ENCODE peak calls at places on chromosomes 1 and 21, in four cellular contexts. B, N, D and E are unnamed samples.

GRCh38 chr1:5911871-5912271 is 80.4 kb downstream of the NPHP4 start:
- DNase-seq in B (no peak), N (no peak), D (no peak), E (peak)

GRCh38 chr1:23759277-23759676 is 16.0 kb downstream of the ELOA start:
- DNase-seq in B (no peak), N (peak), D (no peak), E (no peak)

GRCh38 chr1:225596152-225596551 is 56.8 kb downstream of the ENAH start:
- DNase-seq in B (no peak), N (no peak), D (no peak), E (no peak)

GRCh38 chr1:178196631-178197030 is 102.7 kb downstream of the RASAL2 start:
- DNase-seq in B (no peak), N (no peak), D (no peak), E (no peak)

GRCh38 chr1:206898089-206898908 is 1.1 kb downstream of the IL24 start:
- DNase-seq in B (no peak), N (no peak), D (no peak), E (peak)

GRCh38 chr21:32298148-32298559 is 501 bp upstream of the MRAP start:
- DNase-seq in B (no peak), N (no peak), D (no peak), E (no peak)

GRCh38 chr1:92030701-92031107 is 919 bp downstream of the EPHX4 start:
- DNase-seq in B (no peak), N (no peak), D (no peak), E (no peak)

GRCh38 chr1:152386940-152387339 is 27.1 kb downstream of the CRNN start:
- DNase-seq in B (no peak), N (no peak), D (no peak), E (no peak)

GRCh38 chr1:243394610-243395490 is 139.0 kb downstream of the SDCCAG8 start:
- DNase-seq in B (no peak), N (no peak), D (no peak), E (no peak)

GRCh38 chr1:111628153-111628552 is 8.6 kb downstream of the RAP1A start:
- DNase-seq in B (no peak), N (no peak), D (no peak), E (no peak)

GRCh38 chr1:95117207-95118018 is at the start of gene TLCD4:
- DNase-seq in B (no peak), N (peak), D (peak), E (peak)

GRCh38 chr1:156939786-156940334 is 19.4 kb downstream of the LRRC71 start:
- DNase-seq in B (no peak), N (no peak), D (no peak), E (no peak)

GRCh38 chr1:50967416-50968020 is 2.5 kb upstream of the CDKN2C start:
- DNase-seq in B (no peak), N (no peak), D (no peak), E (no peak)

GRCh38 chr1:46246548-46247432 is 773 bp upstream of the RAD54L start:
- DNase-seq in B (peak), N (no peak), D (no peak), E (peak)

GRCh38 chr1:33161061-33161681 is 20.7 kb downstream of the TRIM62 start:
- DNase-seq in B (no peak), N (peak), D (no peak), E (peak)

GRCh38 chr1:145747398-145748247 is 28.3 kb downstream of the CD160 start:
- DNase-seq in B (no peak), N (no peak), D (no peak), E (no peak)

GRCh38 chr1:34690269-34690668 is 64.6 kb upstream of the GJB5 start:
- DNase-seq in B (no peak), N (no peak), D (no peak), E (no peak)

GRCh38 chr1:107934573-107934972 is 30.4 kb downstream of the VAV3 start:
- DNase-seq in B (no peak), N (no peak), D (no peak), E (no peak)

GRCh38 chr21:27146268-27146667 is 179.4 kb upstream of the ADAMTS5 start:
- DNase-seq in B (no peak), N (no peak), D (no peak), E (no peak)

GRCh38 chr1:236522937-236523703 is 662 bp upstream of the LGALS8 start:
- DNase-seq in B (no peak), N (peak), D (no peak), E (no peak)

GRCh38 chr1:96973605-96974004 is 252.0 kb downstream of the PTBP2 start:
- DNase-seq in B (no peak), N (peak), D (no peak), E (no peak)

GRCh38 chr1:4984841-4985240 is 330.4 kb downstream of the AJAP1 start:
- DNase-seq in B (no peak), N (no peak), D (no peak), E (no peak)

GRCh38 chr1:19483261-19483660 is 2.1 kb downstream of the CAPZB start:
- DNase-seq in B (no peak), N (no peak), D (no peak), E (no peak)

DNA sequence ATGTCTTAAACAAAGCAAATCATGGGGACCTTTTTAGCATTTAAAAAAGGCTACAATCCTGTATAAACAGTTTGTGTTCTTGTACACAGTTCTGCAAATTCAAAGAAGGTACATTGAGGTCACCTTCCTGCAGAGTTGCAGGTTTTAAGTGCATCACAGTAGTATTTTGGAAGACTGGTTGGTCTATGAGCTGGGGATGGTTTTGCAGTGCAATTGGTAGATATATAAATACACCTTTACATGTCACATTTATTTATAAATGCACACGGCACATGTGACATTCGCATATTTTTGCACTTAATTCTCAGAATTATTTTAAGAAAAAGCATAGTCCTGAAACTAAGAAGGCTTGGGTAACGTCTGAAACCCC is 599 bp upstream of the ITPKB start:
- DNase-seq in B (no peak), N (no peak), D (no peak), E (no peak)
- TF ChIP-seq CTCF in B (no peak), N (no peak), D (no peak), E (no peak)

GRCh38 chr1:155092641-155093040 is 14.0 kb downstream of the EFNA3 start:
- DNase-seq in B (no peak), N (no peak), D (no peak), E (no peak)

GRCh38 chr1:155091071-155092051 is 12.7 kb downstream of the EFNA3 start:
- DNase-seq in B (peak), N (peak), D (peak), E (peak)

GRCh38 chr1:155094622-155094948 is 15.9 kb downstream of the EFNA3 start:
- DNase-seq in B (no peak), N (no peak), D (no peak), E (no peak)

GRCh38 chr1:155092131-155092530 is 13.5 kb downstream of the EFNA3 start:
- DNase-seq in B (no peak), N (no peak), D (no peak), E (no peak)

GRCh38 chr1:155093938-155094621 is 15.4 kb downstream of the EFNA3 start:
- DNase-seq in B (no peak), N (peak), D (no peak), E (no peak)
- TF ChIP-seq CTCF in B (peak), N (no peak), D (no peak), E (peak)

GRCh38 chr21:44070391-44070790 is 36.8 kb upstream of the PWP2 start:
- DNase-seq in B (no peak), N (no peak), D (no peak), E (no peak)

GRCh38 chr21:44072111-44072510 is 35.1 kb upstream of the PWP2 start:
- DNase-seq in B (no peak), N (no peak), D (no peak), E (no peak)

GRCh38 chr21:44067011-44067839 is 40.0 kb upstream of the PWP2 start:
- DNase-seq in B (no peak), N (no peak), D (no peak), E (no peak)

GRCh38 chr21:44074315-44074958 is 32.8 kb upstream of the PWP2 start:
- DNase-seq in B (no peak), N (no peak), D (no peak), E (no peak)

DNA sequence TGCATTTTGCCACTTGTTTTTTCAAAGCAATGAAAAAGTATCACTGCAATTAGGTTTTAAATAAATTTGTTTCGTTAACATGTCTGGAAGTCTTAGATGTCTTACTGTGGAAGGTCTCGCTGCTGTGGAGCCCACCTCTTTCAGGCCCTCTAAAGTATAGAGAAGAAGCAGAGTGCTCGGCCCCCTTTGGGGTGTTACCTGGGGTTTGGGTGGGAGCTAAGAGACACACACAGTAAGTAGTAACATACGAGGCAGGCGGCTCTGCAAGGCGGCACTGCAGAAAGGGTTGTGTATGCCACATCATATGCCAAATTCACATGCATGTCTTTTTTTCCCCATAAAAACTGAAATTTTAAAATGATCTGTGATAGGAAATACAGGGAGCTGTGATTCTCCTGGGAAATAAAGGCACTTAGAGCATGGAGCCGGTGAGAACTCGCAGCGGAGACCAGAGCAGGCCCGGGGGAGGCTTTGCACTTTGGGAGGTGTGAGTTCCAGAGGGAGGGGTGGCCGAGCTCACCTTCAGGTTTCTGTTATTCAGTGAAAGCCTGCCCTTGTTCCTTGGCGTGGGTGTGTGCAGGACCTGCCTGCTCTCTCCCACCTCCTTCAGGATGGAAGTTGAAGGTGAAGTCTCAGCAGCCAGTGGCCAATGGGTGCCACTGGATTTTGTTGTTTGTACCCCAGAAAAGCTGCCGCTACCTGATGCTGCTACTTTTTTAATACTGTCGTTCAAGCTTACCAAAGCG is 35.7 kb upstream of the PWP2 start:
- DNase-seq in B (no peak), N (no peak), D (no peak), E (no peak)
- TF ChIP-seq CTCF in B (no peak), N (no peak), D (no peak), E (no peak)

DNA sequence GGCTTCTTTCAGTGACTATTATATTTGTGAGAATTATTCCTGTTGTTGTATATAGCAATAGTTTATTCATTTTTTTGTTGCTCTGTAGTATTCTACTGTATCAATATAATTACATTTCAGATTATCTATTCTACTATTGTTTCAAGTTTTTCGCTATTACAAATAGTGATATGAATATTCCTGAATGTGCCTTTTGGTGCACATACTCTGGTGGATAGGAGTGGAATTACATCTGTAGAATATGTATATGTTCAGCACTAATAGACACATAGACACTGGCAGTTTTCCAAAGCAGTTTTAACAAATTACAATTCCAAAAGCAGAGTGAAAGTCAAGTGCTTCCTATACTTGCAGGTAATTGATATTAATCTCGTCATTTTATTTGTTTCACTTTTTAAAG is 696.2 kb upstream of the PRMT6 start:
- DNase-seq in B (no peak), N (no peak), D (no peak), E (no peak)
- TF ChIP-seq CTCF in B (no peak), N (no peak), D (peak), E (no peak)

GRCh38 chr1:179293340-179294327 is at the start of gene SOAT1:
- DNase-seq in B (peak), N (peak), D (peak), E (peak)
- TF ChIP-seq CTCF in B (no peak), N (no peak), D (peak), E (no peak)

GRCh38 chr1:151171190-151171589 is 4.6 kb downstream of the TMOD4 start:
- DNase-seq in B (no peak), N (no peak), D (no peak), E (no peak)

GRCh38 chr1:151176514-151177045 is 799 bp upstream of the TMOD4 start:
- DNase-seq in B (no peak), N (no peak), D (no peak), E (no peak)

GRCh38 chr1:151175036-151175741 is 592 bp downstream of the TMOD4 start:
- DNase-seq in B (no peak), N (no peak), D (no peak), E (no peak)

GRCh38 chr1:151175910-151176309 is at the start of gene TMOD4:
- DNase-seq in B (no peak), N (no peak), D (no peak), E (no peak)
- TF ChIP-seq CTCF in B (peak), N (no peak), D (peak), E (peak)